ENCODE peak calls at places on chromosomes 16 and 17, in five cellular contexts. J is NCI-H1417, F is lung, X is H9, Z is cardiac muscle cell. E is an unnamed sample.

GRCh38 chr16:57042157-57043111 is 49.9 kb upstream of the CPNE2 start:
- DNase-seq in J (no peak), F (no peak), X (no peak), Z (no peak), E (no peak)

GRCh38 chr17:38881600-38882191 is 11.8 kb downstream of the LASP1 start:
- DNase-seq in J (peak), F (peak), X (peak), Z (peak), E (peak)

GRCh38 chr17:75507712-75508111 is 7.6 kb downstream of the CASKIN2 start:
- DNase-seq in J (no peak), F (no peak), X (no peak), Z (no peak), E (no peak)

GRCh38 chr16:69554495-69554894 is 11.3 kb upstream of the NFAT5 start:
- DNase-seq in J (no peak), F (no peak), X (no peak), Z (no peak), E (no peak)

GRCh38 chr16:46898006-46898405 is 13.8 kb downstream of the GPT2 start:
- DNase-seq in J (no peak), F (no peak), X (no peak), Z (no peak), E (no peak)

GRCh38 chr17:65634533-65634932 is 73.1 kb upstream of the AXIN2 start:
- DNase-seq in J (peak), F (no peak), X (no peak), Z (no peak), E (no peak)

GRCh38 chr16:426115-426905 is 861 bp downstream of the RAB11FIP3 start:
- DNase-seq in J (peak), F (no peak), X (no peak), Z (peak), E (no peak)

GRCh38 chr16:23131841-23132576 is 17.2 kb downstream of the USP31 start:
- DNase-seq in J (peak), F (no peak), X (no peak), Z (no peak), E (no peak)

GRCh38 chr16:22692034-22692433 is 121.9 kb upstream of the HS3ST2 start:
- DNase-seq in J (no peak), F (no peak), X (no peak), Z (no peak), E (no peak)

GRCh38 chr17:39755550-39756375 is 18.0 kb downstream of the GRB7 start:
- DNase-seq in J (peak), F (no peak), X (peak), Z (no peak), E (no peak)

GRCh38 chr16:566475-567361 is at the start of gene NHLRC4:
- DNase-seq in J (peak), F (peak), X (peak), Z (peak), E (peak)

GRCh38 chr17:79263191-79263590 is 188.6 kb downstream of the ENGASE start:
- DNase-seq in J (no peak), F (no peak), X (no peak), Z (no peak), E (no peak)

GRCh38 chr16:53131363-53132071 is 76.7 kb downstream of the CHD9 start:
- DNase-seq in J (peak), F (peak), X (peak), Z (peak), E (peak)

GRCh38 chr16:63983401-63983800 is 1138.5 kb downstream of the CDH11 start:
- DNase-seq in J (peak), F (no peak), X (no peak), Z (no peak), E (no peak)

GRCh38 chr17:1744551-1745512 is 2.2 kb downstream of the SERPINF2 start:
- DNase-seq in J (no peak), F (no peak), X (no peak), Z (no peak), E (no peak)

GRCh38 chr17:71446635-71447034 is 674.2 kb upstream of the SOX9 start:
- DNase-seq in J (no peak), F (no peak), X (no peak), Z (no peak), E (no peak)

GRCh38 chr17:64118452-64118979 is 11.4 kb downstream of the ERN1 start:
- DNase-seq in J (peak), F (peak), X (peak), Z (peak), E (peak)

GRCh38 chr16:50526249-50526648 is 21.9 kb upstream of the NKD1 start:
- DNase-seq in J (no peak), F (no peak), X (peak), Z (no peak), E (peak)

GRCh38 chr17:28087743-28088142 is 45.3 kb downstream of the NLK start:
- DNase-seq in J (no peak), F (no peak), X (no peak), Z (no peak), E (no peak)

GRCh38 chr17:44872131-44872768 is 24.6 kb downstream of the HIGD1B start:
- DNase-seq in J (peak), F (no peak), X (no peak), Z (no peak), E (peak)

GRCh38 chr17:13727441-13728171 is 125.9 kb upstream of the HS3ST3A1 start:
- DNase-seq in J (no peak), F (no peak), X (no peak), Z (no peak), E (no peak)

GRCh38 chr17:68033636-68034451 is 1.7 kb upstream of the KPNA2 start:
- DNase-seq in J (peak), F (no peak), X (peak), Z (peak), E (no peak)

GRCh38 chr16:71526111-71526998 is at the start of gene CHST4:
- DNase-seq in J (peak), F (no peak), X (peak), Z (peak), E (no peak)

GRCh38 chr16:84887207-84887606 is 67.4 kb downstream of the CRISPLD2 start:
- DNase-seq in J (no peak), F (no peak), X (no peak), Z (no peak), E (no peak)

E was measured in right atrium auricular region.